ENCODE peak calls at places on chromosomes 2 and 18, in nine cellular contexts. B is cardiac muscle cell; Q is amygdala; K is T-helper 2 cell; G is nucleus accumbens; Y is HTR-8/SVneo; Z is stimulated activated CD4-positive, alpha-beta T cell treated with anti-CD3 and anti-CD28 coated beads, Interleukin-15, amount 100 ng/mL, for 1 hour; I is Right ventricle myocardium inferior; C is GM13977. S is an unnamed sample.
A peak's percentile ranks its signal among the peaks of the same experiment; 100 is the strongest.

GRCh38 chr2:224072541-224073188 is 33.6 kb upstream of the SERPINE2 start:
- DNase-seq in B (peak; percentile 78), Q (no peak), K (no peak), G (no peak), Y (no peak), Z (no peak), I (peak; percentile 80), C (no peak), S (no peak)

GRCh38 chr2:209473930-209474419 is 50.1 kb downstream of the MAP2 start:
- DNase-seq in B (peak; percentile 98), Q (no peak), K (no peak), G (no peak), Y (peak; percentile 50), Z (no peak), I (no peak), C (no peak), S (peak; percentile 77)

GRCh38 chr2:13046557-13047165 is 329.9 kb downstream of the TRIB2 start:
- DNase-seq in B (peak; percentile 36), Q (no peak), K (no peak), G (no peak), Y (no peak), Z (no peak), I (no peak), C (no peak), S (no peak)

GRCh38 chr18:35705988-35706387 is 124.4 kb downstream of the GALNT1 start:
- DNase-seq in B (no peak), Q (no peak), K (no peak), G (no peak), Y (no peak), Z (no peak), I (no peak), C (no peak), S (no peak)

GRCh38 chr2:239343946-239344856 is 56.6 kb downstream of the HDAC4 start:
- DNase-seq in B (no peak), Q (no peak), K (no peak), G (no peak), Y (no peak), Z (no peak), I (no peak), C (no peak), S (no peak)

GRCh38 chr18:62957885-62958472 is 242.6 kb downstream of the PHLPP1 start:
- DNase-seq in B (peak; percentile 61), Q (no peak), K (no peak), G (no peak), Y (no peak), Z (no peak), I (no peak), C (no peak), S (peak; percentile 2)

GRCh38 chr18:42028232-42028832 is 73.3 kb downstream of the PIK3C3 start:
- DNase-seq in B (peak; percentile 54), Q (no peak), K (no peak), G (no peak), Y (peak; percentile 17), Z (no peak), I (no peak), C (peak; percentile 21), S (no peak)

GRCh38 chr2:181309576-181309975 is 147.6 kb upstream of the ITGA4 start:
- DNase-seq in B (no peak), Q (no peak), K (no peak), G (no peak), Y (no peak), Z (no peak), I (no peak), C (no peak), S (no peak)

GRCh38 chr2:65425276-65425675 is 7.1 kb downstream of the SPRED2 start:
- DNase-seq in B (no peak), Q (no peak), K (no peak), G (no peak), Y (no peak), Z (no peak), I (no peak), C (no peak), S (no peak)

GRCh38 chr2:119463136-119463535 is 31.5 kb downstream of the TMEM37 start:
- DNase-seq in B (no peak), Q (no peak), K (no peak), G (no peak), Y (no peak), Z (no peak), I (no peak), C (no peak), S (no peak)

GRCh38 chr2:113122364-113122763 is 5.0 kb upstream of the IL1RN start:
- DNase-seq in B (no peak), Q (no peak), K (no peak), G (no peak), Y (no peak), Z (no peak), I (no peak), C (no peak), S (no peak)

GRCh38 chr2:120522151-120522751 is 176.3 kb downstream of the INHBB start:
- DNase-seq in B (peak; percentile 91), Q (no peak), K (no peak), G (no peak), Y (no peak), Z (no peak), I (peak; percentile 62), C (no peak), S (no peak)

GRCh38 chr2:157672129-157672528 is 43.5 kb upstream of the ACVR1C start:
- DNase-seq in B (no peak), Q (no peak), K (no peak), G (no peak), Y (no peak), Z (no peak), I (no peak), C (no peak), S (no peak)

GRCh38 chr2:47309952-47310800 is 92.8 kb upstream of the MSH2 start:
- DNase-seq in B (peak; percentile 78), Q (no peak), K (no peak), G (peak; percentile 67), Y (no peak), Z (no peak), I (no peak), C (peak; percentile 84), S (peak; percentile 50)

GRCh38 chr2:32422133-32422532 is 65.3 kb downstream of the BIRC6 start:
- DNase-seq in B (no peak), Q (no peak), K (no peak), G (no peak), Y (no peak), Z (no peak), I (no peak), C (no peak), S (no peak)

GRCh38 chr2:241451840-241452461 is 56.4 kb downstream of the STK25 start:
- DNase-seq in B (no peak), Q (no peak), K (no peak), G (no peak), Y (no peak), Z (no peak), I (no peak), C (no peak), S (no peak)

GRCh38 chr18:9743200-9744016 is 35.3 kb downstream of the RAB31 start:
- DNase-seq in B (peak; percentile 86), Q (no peak), K (no peak), G (no peak), Y (peak; percentile 86), Z (no peak), I (peak; percentile 31), C (no peak), S (peak; percentile 91)

GRCh38 chr18:22207022-22207758 is 37.8 kb downstream of the GATA6 start:
- DNase-seq in B (peak; percentile 98), Q (no peak), K (no peak), G (no peak), Y (no peak), Z (no peak), I (no peak), C (no peak), S (no peak)

GRCh38 chr18:5064846-5065245 is 132.2 kb downstream of the AKAIN1 start:
- DNase-seq in B (no peak), Q (no peak), K (no peak), G (no peak), Y (no peak), Z (no peak), I (no peak), C (no peak), S (no peak)

GRCh38 chr2:18244840-18245239 is 315.6 kb downstream of the RDH14 start:
- DNase-seq in B (no peak), Q (no peak), K (no peak), G (no peak), Y (no peak), Z (no peak), I (no peak), C (no peak), S (no peak)

GRCh38 chr2:151302879-151303278 is 13.4 kb upstream of the NMI start:
- DNase-seq in B (peak; percentile 85), Q (no peak), K (no peak), G (no peak), Y (peak; percentile 14), Z (no peak), I (no peak), C (no peak), S (peak; percentile 6)

S was measured in Caki2.